ENCODE peak calls at places on chromosomes 13 and 19, in five cellular contexts. A is naive thymus-derived CD4-positive, alpha-beta T cell; Q is endodermal cell; C is CD8-positive, alpha-beta memory T cell; F is mammary epithelial cell. V is an unnamed sample.

GRCh38 chr13:75468602-75469001 is 13.4 kb downstream of the TBC1D4 start:
- DNase-seq in A (no peak), C (no peak), Q (no peak), F (no peak), V (no peak)

GRCh38 chr13:109105899-109106298 is 476.5 kb downstream of the MYO16 start:
- DNase-seq in F (no peak), Q (no peak), C (no peak), A (no peak), V (no peak)

GRCh38 chr19:32404939-32405430 is 585 bp upstream of the DPY19L3 start:
- DNase-seq in Q (no peak), C (no peak), F (no peak), A (no peak), V (no peak)

GRCh38 chr19:13007292-13008045 is 12.2 kb downstream of the NFIX start:
- DNase-seq in Q (no peak), F (peak; percentile 50), A (no peak), C (no peak), V (no peak)

GRCh38 chr19:36547001-36547732 is 19.1 kb upstream of the ZNF260 start:
- DNase-seq in Q (no peak), C (no peak), A (no peak), F (peak; percentile 11), V (no peak)

GRCh38 chr19:1618157-1619093 is 13.2 kb upstream of the UQCR11 start:
- DNase-seq in A (no peak), Q (peak; percentile 89), F (peak; percentile 24), C (no peak), V (peak; percentile 52)

GRCh38 chr19:21322528-21322927 is 6.7 kb downstream of the ZNF708 start:
- DNase-seq in C (no peak), F (peak; percentile 54), Q (no peak), A (no peak), V (no peak)

GRCh38 chr13:110402301-110403069 is 95.4 kb downstream of the COL4A2 start:
- DNase-seq in F (no peak), Q (no peak), A (no peak), C (no peak), V (no peak)

GRCh38 chr13:54950546-54950945 is 1921.9 kb downstream of the OLFM4 start:
- DNase-seq in Q (no peak), A (no peak), F (no peak), C (no peak), V (no peak)

GRCh38 chr19:11448923-11449554 is 13.6 kb downstream of the PRKCSH start:
- DNase-seq in A (no peak), Q (no peak), C (no peak), F (no peak), V (no peak)

GRCh38 chr19:40464059-40465024 is 1.2 kb downstream of the BLVRB start:
- DNase-seq in C (peak; percentile 58), A (peak; percentile 64), F (peak; percentile 86), Q (peak; percentile 96), V (peak; percentile 80)

GRCh38 chr19:37963190-37963947 is 56.4 kb downstream of the SIPA1L3 start:
- DNase-seq in Q (no peak), A (no peak), C (no peak), F (no peak), V (no peak)

GRCh38 chr13:50512602-50513527 is 330.6 kb downstream of the DLEU7 start:
- DNase-seq in F (no peak), A (peak; percentile 41), Q (no peak), C (peak; percentile 28), V (peak; percentile 37)

GRCh38 chr19:7397687-7398086 is 49.0 kb downstream of the ARHGEF18 start:
- DNase-seq in C (no peak), Q (no peak), F (peak; percentile 57), A (peak; percentile 27), V (peak; percentile 67)

GRCh38 chr19:40811478-40812341 is 12.7 kb downstream of the EGLN2 start:
- DNase-seq in A (peak; percentile 46), F (no peak), Q (peak; percentile 74), C (peak; percentile 48), V (no peak)

GRCh38 chr13:85589021-85589420 is 210.2 kb downstream of the SLITRK6 start:
- DNase-seq in F (no peak), A (no peak), C (no peak), Q (no peak), V (no peak)

GRCh38 chr13:80086304-80086721 is 254.6 kb downstream of the SPRY2 start:
- DNase-seq in F (peak; percentile 77), A (no peak), C (no peak), Q (no peak), V (no peak)

GRCh38 chr19:47161876-47162489 is 31.3 kb downstream of the SAE1 start:
- DNase-seq in Q (no peak), A (no peak), C (no peak), F (no peak), V (peak; percentile 76)

GRCh38 chr19:14837391-14837790 is 2.4 kb upstream of the OR7A5 start:
- DNase-seq in C (no peak), Q (peak; percentile 48), F (no peak), A (no peak), V (no peak)

GRCh38 chr19:46426035-46426505 is 2.7 kb downstream of the PNMA8C start:
- DNase-seq in A (no peak), Q (no peak), F (no peak), C (no peak), V (no peak)

GRCh38 chr19:1249298-1249989 is 1.1 kb downstream of the MIDN start:
- DNase-seq in A (peak; percentile 96), C (peak; percentile 94), Q (peak; percentile 97), F (peak; percentile 93), V (peak; percentile 97)

GRCh38 chr13:76762731-76763130 is 123.5 kb downstream of the KCTD12 start:
- DNase-seq in A (no peak), Q (no peak), F (no peak), C (no peak), V (no peak)

GRCh38 chr13:78586706-78587105 is 16.6 kb downstream of the POU4F1 start:
- DNase-seq in F (no peak), Q (peak; percentile 92), A (no peak), C (no peak), V (no peak)

GRCh38 chr13:105471683-105472082 is 1063.8 kb downstream of the EFNB2 start:
- DNase-seq in F (no peak), C (no peak), Q (no peak), A (no peak), V (peak; percentile 33)

GRCh38 chr13:36526897-36527296 is 94.6 kb downstream of the CCNA1 start:
- DNase-seq in A (no peak), F (peak; percentile 47), C (no peak), Q (no peak), V (no peak)

GRCh38 chr13:63636231-63636993 is 2220.8 kb upstream of the PCDH20 start:
- DNase-seq in F (no peak), C (no peak), A (no peak), Q (peak; percentile 44), V (peak; percentile 22)

GRCh38 chr13:74979703-74980102 is 502.3 kb downstream of the TBC1D4 start:
- DNase-seq in Q (no peak), F (no peak), A (no peak), C (no peak), V (peak; percentile 54)

GRCh38 chr13:67076378-67076777 is 153.8 kb downstream of the PCDH9 start:
- DNase-seq in C (no peak), A (no peak), F (no peak), Q (no peak), V (no peak)

DNA sequence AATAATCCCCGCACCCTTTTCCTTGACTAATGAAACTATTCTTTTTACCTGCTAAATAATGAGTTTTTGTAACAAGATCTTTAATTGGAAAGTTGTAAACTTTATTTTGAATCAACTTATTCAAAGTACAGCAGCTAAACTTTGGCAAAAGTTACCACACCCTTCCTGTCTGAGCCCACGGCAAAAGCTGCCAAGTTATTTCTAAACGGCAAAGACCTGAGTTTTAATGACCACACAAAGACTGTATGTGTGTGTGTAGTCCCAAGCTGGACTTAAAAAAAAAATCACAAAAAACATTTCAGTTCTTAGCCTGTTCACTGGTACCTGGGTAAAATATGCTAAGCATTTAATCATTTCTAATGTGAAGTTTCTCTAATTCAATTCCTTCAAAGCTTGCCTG is 60.7 kb downstream of the ZAR1L start:
- DNase-seq in A (no peak), Q (no peak), F (no peak), C (no peak), V (no peak)
- H3K4me3 ChIP-seq in A (no peak overlapping the region), Q (no peak overlapping the region), F (peak overlapping the region; percentile 42), C (no peak overlapping the region), V (no peak overlapping the region)

GRCh38 chr13:24638096-24638495 is 42.1 kb upstream of the ATP12A start:
- DNase-seq in C (no peak), Q (no peak), F (no peak), A (no peak), V (no peak)
- H3K4me3 ChIP-seq in C (no peak overlapping the region), Q (no peak overlapping the region), F (no peak overlapping the region), A (no peak overlapping the region), V (no peak overlapping the region)

GRCh38 chr13:106678646-106679045 is 110.7 kb upstream of the ARGLU1 start:
- DNase-seq in F (no peak), A (no peak), Q (no peak), C (no peak), V (no peak)

GRCh38 chr13:106683918-106684317 is 116.0 kb upstream of the ARGLU1 start:
- DNase-seq in Q (no peak), C (no peak), A (no peak), F (no peak), V (no peak)

GRCh38 chr13:106683179-106683578 is 115.2 kb upstream of the ARGLU1 start:
- DNase-seq in F (no peak), C (no peak), A (no peak), Q (no peak), V (no peak)

GRCh38 chr13:106685142-106685541 is 117.2 kb upstream of the ARGLU1 start:
- DNase-seq in Q (no peak), A (no peak), C (no peak), F (no peak), V (no peak)

DNA sequence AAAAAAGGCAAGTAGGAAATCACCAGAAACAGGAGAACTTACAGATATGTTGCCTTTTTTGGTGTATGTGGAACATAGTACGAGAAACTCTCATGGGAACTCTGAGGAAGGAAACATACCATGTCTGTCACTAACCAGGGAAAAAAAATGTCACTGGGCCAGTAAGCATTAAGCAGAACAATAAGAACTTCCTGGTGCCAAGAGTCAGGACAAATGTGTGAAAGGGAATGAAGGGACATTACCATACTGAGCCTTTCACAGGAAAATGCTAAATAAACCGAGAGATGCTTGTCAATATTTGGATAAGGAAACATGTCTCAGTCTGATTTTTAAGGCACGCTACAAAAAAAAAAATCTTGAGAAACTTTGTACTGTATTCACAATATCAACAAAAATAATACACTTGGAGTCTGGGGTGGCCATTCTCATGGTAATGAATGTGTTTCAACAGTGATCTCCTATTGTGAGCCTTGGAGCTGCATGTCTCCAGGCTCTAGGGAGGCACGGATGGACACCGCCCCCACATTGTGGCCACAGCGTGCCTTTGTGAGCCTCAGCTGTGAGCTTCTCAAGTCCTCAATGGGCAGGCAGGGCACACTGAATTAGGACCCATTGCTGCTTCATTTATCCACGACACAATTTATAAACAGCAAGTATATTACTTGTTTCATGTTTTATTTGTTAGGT is 113.0 kb upstream of the ARGLU1 start:
- DNase-seq in F (no peak), Q (peak; percentile 92), C (no peak), A (no peak), V (no peak)
- H3K4me3 ChIP-seq in F (no peak overlapping the region), Q (no peak overlapping the region), C (no peak overlapping the region), A (no peak overlapping the region), V (no peak overlapping the region)

GRCh38 chr13:46184277-46184699 is 2.3 kb upstream of the LCP1 start:
- DNase-seq in C (peak; percentile 74), Q (peak; percentile 84), A (peak; percentile 74), F (no peak), V (peak; percentile 9)
- H3K4me3 ChIP-seq in C (peak overlapping the region; percentile 56), Q (no peak overlapping the region), A (peak overlapping the region; percentile 83), F (no peak overlapping the region), V (no peak overlapping the region)

V was measured in foreskin fibroblast.